ENCODE peak calls at places on chromosomes 12 and 14, in five cellular contexts. D is K562, S is IMR-90, B is H1, G is A549. X is an unnamed sample.

GRCh38 chr14:86057018-86057667 is 527.2 kb downstream of the FLRT2 start:
- DNase-seq in D (no peak), S (peak), B (no peak), G (no peak), X (peak)

GRCh38 chr12:49698619-49699545 is 8.3 kb downstream of the FMNL3 start:
- DNase-seq in D (peak), S (peak), B (peak), G (no peak), X (no peak)

GRCh38 chr12:59803735-59804134 is 207.9 kb downstream of the SLC16A7 start:
- DNase-seq in D (no peak), S (peak), B (no peak), G (no peak), X (no peak)

GRCh38 chr12:92533280-92533890 is 169.4 kb upstream of the PLEKHG7 start:
- DNase-seq in D (no peak), S (no peak), B (no peak), G (no peak), X (no peak)

GRCh38 chr14:53956427-53957201 is at the start of gene BMP4:
- DNase-seq in D (peak), S (peak), B (peak), G (no peak), X (peak)

GRCh38 chr12:3101309-3102022 is 24.3 kb downstream of the TSPAN9 start:
- DNase-seq in D (no peak), S (peak), B (no peak), G (no peak), X (no peak)

GRCh38 chr12:109578330-109578927 is 4.8 kb downstream of the MVK start:
- DNase-seq in D (no peak), S (no peak), B (no peak), G (no peak), X (no peak)

GRCh38 chr14:37198273-37198598 is 499 bp downstream of the MIPOL1 start:
- DNase-seq in D (no peak), S (no peak), B (no peak), G (no peak), X (no peak)

GRCh38 chr12:124813782-124814181 is 49.9 kb downstream of the SCARB1 start:
- DNase-seq in D (no peak), S (no peak), B (no peak), G (no peak), X (no peak)

GRCh38 chr12:10097521-10097920 is 1.3 kb downstream of the CLEC1A start:
- DNase-seq in D (no peak), S (no peak), B (no peak), G (no peak), X (no peak)

GRCh38 chr12:55743131-55743921 is 404 bp downstream of the GDF11 start:
- DNase-seq in D (peak), S (peak), B (peak), G (peak), X (no peak)

GRCh38 chr14:102579696-102580551 is 12.5 kb upstream of the RCOR1 start:
- DNase-seq in D (no peak), S (peak), B (no peak), G (no peak), X (no peak)

GRCh38 chr12:90970471-90970870 is 15.5 kb upstream of the CCER1 start:
- DNase-seq in D (no peak), S (peak), B (no peak), G (no peak), X (no peak)

GRCh38 chr12:83102499-83102898 is 415.8 kb downstream of the TMTC2 start:
- DNase-seq in D (no peak), S (peak), B (no peak), G (no peak), X (no peak)

GRCh38 chr14:101313268-101313667 is 248.0 kb upstream of the DIO3 start:
- DNase-seq in D (no peak), S (no peak), B (peak), G (no peak), X (peak)

GRCh38 chr12:22169281-22169824 is 123.3 kb downstream of the CMAS start:
- DNase-seq in D (no peak), S (no peak), B (no peak), G (no peak), X (no peak)

GRCh38 chr14:104383931-104384775 is 195.4 kb upstream of the C14orf180 start:
- DNase-seq in D (no peak), S (no peak), B (no peak), G (no peak), X (no peak)

GRCh38 chr12:6072302-6072752 is 52.1 kb downstream of the VWF start:
- DNase-seq in D (no peak), S (peak), B (no peak), G (no peak), X (peak)

GRCh38 chr14:76863724-76864407 is 37.7 kb downstream of the LRRC74A start:
- DNase-seq in D (no peak), S (no peak), B (no peak), G (no peak), X (peak)

GRCh38 chr12:46064548-46064947 is 74.2 kb upstream of the SCAF11 start:
- DNase-seq in D (no peak), S (no peak), B (no peak), G (no peak), X (no peak)

DNA sequence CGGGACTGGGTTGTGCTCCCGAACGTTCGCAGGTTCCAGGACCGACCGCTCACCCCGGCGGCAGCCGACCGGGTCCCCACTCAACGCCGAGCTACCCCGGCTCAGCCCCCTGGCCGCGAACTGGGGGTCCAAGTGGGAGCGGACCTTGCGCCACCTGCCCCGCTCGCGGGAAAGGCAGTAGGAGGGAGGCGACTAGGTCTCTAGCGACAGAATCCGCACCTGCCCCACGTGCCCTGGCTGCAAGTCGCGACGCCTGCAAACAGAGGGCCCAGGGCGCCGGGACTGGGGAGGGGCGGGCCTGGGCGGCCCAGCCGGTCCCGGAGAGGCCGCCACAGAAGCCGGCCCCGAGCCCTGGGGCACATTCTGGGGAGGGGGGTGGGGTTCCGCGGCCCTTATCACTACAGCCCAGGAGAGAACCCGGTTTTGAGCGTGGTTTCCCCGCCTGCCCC is 239.2 kb upstream of the CPNE8 start:
- DNase-seq in D (no peak), S (no peak), B (peak), G (no peak), X (no peak)
- TF ChIP-seq MAFK in D (no peak), S (no peak), B (no peak), G (no peak), X (no peak)

DNA sequence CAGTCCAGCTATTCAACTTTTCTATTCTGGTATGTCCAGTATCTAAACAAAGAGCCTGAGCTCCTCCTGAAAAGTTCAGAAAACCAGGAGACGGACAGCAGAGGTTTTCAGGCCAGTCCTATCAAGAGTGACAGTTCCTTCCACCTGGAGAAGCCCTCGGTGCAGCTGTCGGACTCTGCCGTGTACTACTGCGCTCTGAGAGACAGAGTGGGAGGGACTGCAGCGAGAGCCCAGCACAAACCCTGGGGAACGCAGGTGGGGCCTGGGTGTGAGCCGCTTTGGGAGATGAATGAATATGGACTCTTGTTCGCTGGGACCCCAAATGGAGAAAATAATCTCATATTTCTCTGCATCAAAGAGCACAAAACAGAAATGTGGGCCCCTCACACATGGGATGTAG is 329.9 kb upstream of the OR4E1 start:
- DNase-seq in D (no peak), S (no peak), B (no peak), G (no peak), X (no peak)
- TF ChIP-seq MAFK in D (no peak), S (no peak), B (no peak), G (no peak), X (no peak)

GRCh38 chr14:91047174-91047753 is 13.2 kb downstream of the RPS6KA5 start:
- DNase-seq in D (no peak), S (no peak), B (no peak), G (no peak), X (no peak)
- TF ChIP-seq MAFK in D (no peak), S (no peak), B (no peak), G (no peak), X (no peak)

GRCh38 chr12:1518763-1519516 is 75.4 kb downstream of the FBXL14 start:
- DNase-seq in D (peak), S (peak), B (no peak), G (no peak), X (peak)
- TF ChIP-seq MAFK in D (no peak), S (peak), B (no peak), G (peak), X (peak)

GRCh38 chr12:67457136-67457535 is 188.0 kb downstream of the CAND1 start:
- DNase-seq in D (no peak), S (no peak), B (no peak), G (no peak), X (no peak)

GRCh38 chr12:67456281-67456918 is 187.2 kb downstream of the CAND1 start:
- DNase-seq in D (no peak), S (peak), B (no peak), G (no peak), X (no peak)

GRCh38 chr12:67459578-67459977 is 189.0 kb upstream of the DYRK2 start:
- DNase-seq in D (no peak), S (no peak), B (no peak), G (no peak), X (no peak)

GRCh38 chr12:67459173-67459572 is 189.4 kb upstream of the DYRK2 start:
- DNase-seq in D (no peak), S (no peak), B (no peak), G (no peak), X (no peak)

GRCh38 chr12:67457799-67458680 is 188.9 kb downstream of the CAND1 start:
- DNase-seq in D (peak), S (no peak), B (no peak), G (no peak), X (no peak)
- TF ChIP-seq MAFK in D (no peak), S (no peak), B (no peak), G (peak), X (peak)

GRCh38 chr14:33569844-33570716 is 380.8 kb downstream of the EGLN3 start:
- DNase-seq in D (no peak), S (no peak), B (no peak), G (no peak), X (no peak)
- TF ChIP-seq MAFK in D (no peak), S (no peak), B (no peak), G (no peak), X (no peak)

GRCh38 chr14:56127156-56127555 is 8.9 kb downstream of the PELI2 start:
- DNase-seq in D (no peak), S (no peak), B (no peak), G (no peak), X (no peak)

GRCh38 chr14:56124296-56124695 is 6.1 kb downstream of the PELI2 start:
- DNase-seq in D (no peak), S (peak), B (no peak), G (no peak), X (no peak)

GRCh38 chr14:56129092-56129491 is 10.9 kb downstream of the PELI2 start:
- DNase-seq in D (no peak), S (no peak), B (no peak), G (no peak), X (no peak)

GRCh38 chr14:56126514-56126913 is 8.3 kb downstream of the PELI2 start:
- DNase-seq in D (no peak), S (no peak), B (no peak), G (no peak), X (no peak)

GRCh38 chr14:56125772-56126411 is 7.7 kb downstream of the PELI2 start:
- DNase-seq in D (no peak), S (no peak), B (no peak), G (no peak), X (no peak)
- TF ChIP-seq MAFK in D (no peak), S (no peak), B (no peak), G (no peak), X (no peak)

GRCh38 chr12:131963381-131963780 is 13.6 kb downstream of the EP400 start:
- DNase-seq in D (no peak), S (no peak), B (no peak), G (no peak), X (no peak)
- TF ChIP-seq MAFK in D (no peak), S (no peak), B (no peak), G (no peak), X (no peak)